ENCODE peak calls at places on chromosomes 3 and 15, in nine cellular contexts. Q is MG63, L is uterus, R is heart left ventricle, Y is esophagus muscularis mucosa, U is BE2C, I is aorta, O is A673, D is Peyer's patch. C is an unnamed sample.
A peak's percentile ranks its signal among the peaks of the same experiment; 100 is the strongest.

GRCh38 chr15:56879502-56879901 is 38.9 kb upstream of the TCF12 start:
- DNase-seq in Q (no peak), L (no peak), R (no peak), Y (no peak), U (no peak), I (no peak), O (no peak), D (no peak), C (no peak)

GRCh38 chr3:120129041-120129440 is 34.8 kb upstream of the GSK3B start:
- DNase-seq in Q (no peak), L (no peak), R (no peak), Y (no peak), U (no peak), I (no peak), O (no peak), D (no peak), C (no peak)

GRCh38 chr3:45958333-45958791 is 15.1 kb downstream of the CXCR6 start:
- DNase-seq in Q (peak; percentile 40), L (peak; percentile 32), R (no peak), Y (no peak), U (no peak), I (no peak), O (no peak), D (no peak), C (no peak)

GRCh38 chr3:59388555-59389280 is 338.9 kb upstream of the CFAP20DC start:
- DNase-seq in Q (no peak), L (no peak), R (no peak), Y (no peak), U (no peak), I (no peak), O (no peak), D (no peak), C (no peak)

GRCh38 chr15:47212222-47213010 is 504.9 kb upstream of the SEMA6D start:
- DNase-seq in Q (no peak), L (no peak), R (no peak), Y (no peak), U (no peak), I (no peak), O (no peak), D (no peak), C (no peak)

GRCh38 chr15:39599871-39600270 is 19.0 kb downstream of the THBS1 start:
- DNase-seq in Q (no peak), L (no peak), R (no peak), Y (no peak), U (no peak), I (no peak), O (no peak), D (no peak), C (no peak)

GRCh38 chr15:72155021-72155621 is 36.9 kb downstream of the SENP8 start:
- DNase-seq in Q (peak; percentile 37), L (peak; percentile 69), R (peak; percentile 83), Y (no peak), U (peak; percentile 56), I (peak; percentile 90), O (peak; percentile 54), D (peak; percentile 81), C (peak; percentile 94)

GRCh38 chr15:72237286-72238224 is 6.6 kb upstream of the PKM start:
- DNase-seq in Q (peak; percentile 94), L (peak; percentile 63), R (peak; percentile 71), Y (peak; percentile 96), U (peak; percentile 60), I (peak; percentile 89), O (peak; percentile 93), D (peak; percentile 75), C (peak; percentile 75)

GRCh38 chr3:38307599-38307998 is 25.5 kb downstream of the SLC22A14 start:
- DNase-seq in Q (no peak), L (no peak), R (no peak), Y (peak; percentile 75), U (no peak), I (no peak), O (no peak), D (no peak), C (no peak)

GRCh38 chr3:48609088-48610005 is at the start of gene UQCRC1:
- DNase-seq in Q (peak; percentile 86), L (peak; percentile 88), R (peak; percentile 96), Y (peak; percentile 93), U (peak; percentile 89), I (peak; percentile 95), O (peak; percentile 86), D (peak; percentile 95), C (peak; percentile 92)

GRCh38 chr3:187011915-187012314 is 81.6 kb downstream of the ST6GAL1 start:
- DNase-seq in Q (no peak), L (no peak), R (no peak), Y (peak; percentile 75), U (no peak), I (no peak), O (no peak), D (peak; percentile 69), C (no peak)

GRCh38 chr3:184031187-184031792 is at the start of gene HTR3D:
- DNase-seq in Q (no peak), L (no peak), R (no peak), Y (no peak), U (no peak), I (no peak), O (no peak), D (no peak), C (no peak)

GRCh38 chr3:195118671-195119070 is 152.3 kb downstream of the XXYLT1 start:
- DNase-seq in Q (no peak), L (no peak), R (no peak), Y (no peak), U (no peak), I (no peak), O (no peak), D (no peak), C (no peak)

DNA sequence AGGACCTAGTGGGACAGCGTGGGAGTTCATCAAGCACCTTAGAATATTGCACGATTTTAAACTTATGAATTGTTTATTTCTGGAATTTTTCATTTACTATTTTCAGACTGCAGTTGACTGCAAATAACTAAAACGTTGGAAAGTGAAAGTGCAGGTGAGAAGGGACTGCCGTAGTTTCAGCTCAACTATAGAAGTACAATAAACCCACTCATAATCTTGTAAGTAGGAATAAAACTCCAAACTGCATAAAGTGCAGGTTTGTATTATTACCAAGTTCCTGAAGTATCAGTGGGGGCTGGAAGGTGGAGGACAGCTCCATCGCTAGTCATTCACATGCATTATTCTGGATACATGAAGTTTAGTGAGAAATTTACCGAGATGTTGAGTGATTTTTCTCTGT is 43.4 kb upstream of the PLCL2 start:
- DNase-seq in Q (no peak), L (no peak), R (no peak), Y (no peak), U (no peak), I (no peak), O (no peak), D (no peak), C (no peak)
- H3K4me3 ChIP-seq in Q (peak overlapping the region; percentile 32), L (no peak overlapping the region), R (peak overlapping the region; percentile 25), Y (no peak overlapping the region), U (no peak overlapping the region), I (no peak overlapping the region), O (no peak overlapping the region), D (no peak overlapping the region), C (no peak overlapping the region)

GRCh38 chr15:95624616-95625361 is 705.7 kb upstream of the NR2F2 start:
- DNase-seq in Q (no peak), L (no peak), R (no peak), Y (no peak), U (no peak), I (no peak), O (no peak), D (no peak), C (no peak)

GRCh38 chr15:95616306-95616705 is 714.2 kb upstream of the NR2F2 start:
- DNase-seq in Q (no peak), L (no peak), R (no peak), Y (no peak), U (no peak), I (no peak), O (no peak), D (no peak), C (no peak)

GRCh38 chr15:95622843-95623242 is 707.7 kb upstream of the NR2F2 start:
- DNase-seq in Q (no peak), L (no peak), R (no peak), Y (no peak), U (no peak), I (no peak), O (no peak), D (no peak), C (no peak)

GRCh38 chr15:95624100-95624499 is 706.4 kb upstream of the NR2F2 start:
- DNase-seq in Q (no peak), L (no peak), R (no peak), Y (no peak), U (no peak), I (no peak), O (no peak), D (no peak), C (no peak)

GRCh38 chr15:95620934-95621579 is 709.4 kb upstream of the NR2F2 start:
- DNase-seq in Q (no peak), L (no peak), R (no peak), Y (no peak), U (no peak), I (no peak), O (no peak), D (no peak), C (no peak)
- H3K9me3 ChIP-seq in Q (peaks cover 2% of the 10 kb centered on the region), L (no peaks in the 10 kb centered on the region), R (peaks cover 3% of the 10 kb centered on the region), Y (no peaks in the 10 kb centered on the region), U (no peaks in the 10 kb centered on the region), I (no peaks in the 10 kb centered on the region), O (no peaks in the 10 kb centered on the region), D (no peaks in the 10 kb centered on the region), C (peaks cover 2% of the 10 kb centered on the region)

DNA sequence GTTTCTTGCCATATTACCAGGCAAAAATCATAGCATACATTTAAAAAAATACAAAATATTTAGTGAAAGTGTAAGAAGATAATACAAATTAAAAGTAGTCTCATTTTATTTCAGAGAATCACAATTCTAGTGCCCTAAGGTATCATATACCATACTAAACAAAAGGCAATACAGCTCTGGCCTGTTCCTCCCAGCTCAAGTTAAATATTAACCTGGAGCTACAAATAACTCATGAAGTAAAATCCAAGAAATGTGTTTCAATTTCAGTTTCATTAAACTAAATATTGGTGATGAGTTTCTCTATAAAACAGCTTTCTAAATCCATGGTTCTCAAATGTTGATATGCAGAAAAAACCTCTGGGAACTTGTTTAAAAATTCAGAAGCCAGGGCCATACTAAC is 67.7 kb downstream of the INO80 start:
- DNase-seq in Q (no peak), L (no peak), R (no peak), Y (no peak), U (no peak), I (no peak), O (no peak), D (no peak), C (no peak)
- H3K4me3 ChIP-seq in Q (no peak overlapping the region), L (no peak overlapping the region), R (no peak overlapping the region), Y (no peak overlapping the region), U (no peak overlapping the region), I (no peak overlapping the region), O (no peak overlapping the region), D (no peak overlapping the region), C (no peak overlapping the region)

DNA sequence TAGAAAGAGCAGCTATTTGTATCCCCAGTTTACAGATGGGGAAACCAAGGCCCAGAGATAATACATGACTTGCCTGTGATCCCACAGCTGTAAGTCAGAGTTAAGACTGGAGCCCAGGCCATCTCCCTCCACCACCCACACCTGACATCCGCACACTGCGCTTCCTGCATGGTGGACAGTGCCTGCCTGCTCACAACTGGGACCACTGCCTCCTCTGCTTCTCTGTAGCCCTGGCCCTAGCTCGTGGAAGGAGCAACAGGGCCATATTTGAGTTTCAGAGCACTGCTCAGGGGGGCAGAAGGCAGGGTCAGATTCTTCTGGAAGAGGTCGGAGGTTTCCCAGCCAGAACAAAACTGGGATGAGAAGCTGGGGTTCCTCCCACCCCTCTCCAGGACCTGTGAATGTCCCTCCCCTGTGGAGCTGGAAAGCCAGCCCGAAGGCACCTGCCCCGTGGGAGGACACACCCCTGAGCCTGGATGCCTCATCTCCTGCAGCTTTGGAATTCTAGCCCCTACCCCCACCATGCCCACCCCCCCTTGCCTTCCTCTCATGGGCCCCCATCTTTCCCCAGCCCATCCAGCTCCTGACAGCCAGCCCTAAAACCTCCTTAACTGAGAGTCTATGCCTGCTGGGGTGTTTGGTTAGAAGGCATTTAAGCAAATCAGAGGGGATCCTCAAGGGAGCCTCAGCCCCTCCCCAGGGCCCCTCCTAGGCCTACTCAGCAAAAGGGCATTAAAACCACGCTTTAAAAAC is 100.1 kb downstream of the TPRA1 start:
- DNase-seq in Q (no peak), L (no peak), R (no peak), Y (peak; percentile 68), U (no peak), I (no peak), O (no peak), D (no peak), C (peak; percentile 22)
- H3K9me3 ChIP-seq in Q (peaks cover 3% of the 10 kb centered on the region), L (no peaks in the 10 kb centered on the region), R (no peaks in the 10 kb centered on the region), Y (no peaks in the 10 kb centered on the region), U (no peaks in the 10 kb centered on the region), I (peaks cover 2% of the 10 kb centered on the region), O (no peaks in the 10 kb centered on the region), D (no peaks in the 10 kb centered on the region), C (no peaks in the 10 kb centered on the region)